ENCODE peak calls at places on chromosomes 4 and X, in seven cellular contexts. E is EL, T is neural progenitor cell, M is heart right ventricle, U is BJ, Y is SJSA1, F is psoas muscle. I is an unnamed sample.
A peak's percentile ranks its signal among the peaks of the same experiment; 100 is the strongest.

GRCh38 chr4:1277667-1278335 is 11.9 kb upstream of the MAEA start:
- DNase-seq in E (no peak), T (no peak), M (no peak), U (no peak), Y (no peak), F (no peak), I (no peak)

GRCh38 chr4:6939761-6940743 is 30.4 kb downstream of the TBC1D14 start:
- DNase-seq in E (no peak), T (peak; percentile 54), M (no peak), U (no peak), Y (no peak), F (peak; percentile 47), I (no peak)

GRCh38 chrX:149984411-149984810 is 46.1 kb upstream of the EOLA2 start:
- DNase-seq in E (no peak), T (no peak), M (no peak), U (no peak), Y (no peak), F (no peak), I (no peak)

GRCh38 chr4:24932831-24933230 is 20.0 kb upstream of the CCDC149 start:
- DNase-seq in E (no peak), T (no peak), M (no peak), U (no peak), Y (no peak), F (no peak), I (peak; percentile 76)

GRCh38 chr4:40811886-40812857 is 62.4 kb downstream of the NSUN7 start:
- DNase-seq in E (no peak), T (no peak), M (no peak), U (no peak), Y (no peak), F (no peak), I (peak; percentile 47)

GRCh38 chr4:7756071-7756470 is 183.6 kb downstream of the AFAP1 start:
- DNase-seq in E (no peak), T (no peak), M (peak; percentile 4), U (no peak), Y (no peak), F (peak; percentile 15), I (no peak)

GRCh38 chr4:95742179-95742578 is 97.7 kb upstream of the PDHA2 start:
- DNase-seq in E (no peak), T (no peak), M (no peak), U (no peak), Y (no peak), F (no peak), I (no peak)

GRCh38 chr4:146582864-146583263 is 55.8 kb upstream of the POU4F2 start:
- DNase-seq in E (peak; percentile 5), T (peak; percentile 30), M (no peak), U (no peak), Y (no peak), F (no peak), I (no peak)

GRCh38 chr4:174835536-174835935 is 6.5 kb upstream of the GLRA3 start:
- DNase-seq in E (no peak), T (no peak), M (no peak), U (no peak), Y (no peak), F (no peak), I (no peak)

GRCh38 chr4:128955751-128956150 is 137.6 kb downstream of the SCLT1 start:
- DNase-seq in E (no peak), T (no peak), M (no peak), U (no peak), Y (no peak), F (no peak), I (no peak)

I was measured in astrocyte.